ENCODE peak calls at places on chromosomes 7 and 10, in nine cellular contexts. J is brain microvascular endothelial cell, I is transverse colon, D is cardiac muscle cell, X is lower lobe of right lung, B is heart left ventricle, A is endothelial cell of umbilical vein, C is breast epithelium, W is foreskin fibroblast. H is an unnamed sample.
A peak's percentile ranks its signal among the peaks of the same experiment; 100 is the strongest.

GRCh38 chr7:21945374-21946227 is at the start of gene CDCA7L:
- DNase-seq in J (peak; percentile 54), I (peak; percentile 81), D (peak; percentile 88), X (peak; percentile 84), B (peak; percentile 69), A (peak; percentile 82), C (peak; percentile 77), W (peak; percentile 90), H (no peak)

GRCh38 chr7:158367634-158367982 is 220.0 kb downstream of the PTPRN2 start:
- DNase-seq in J (no peak), I (no peak), D (no peak), X (no peak), B (no peak), A (no peak), C (no peak), W (no peak), H (no peak)

GRCh38 chr7:120714945-120715344 is 143.0 kb downstream of the TSPAN12 start:
- DNase-seq in J (no peak), I (no peak), D (no peak), X (no peak), B (no peak), A (no peak), C (no peak), W (peak; percentile 3), H (no peak)

GRCh38 chr10:43221419-43222293 is 45.2 kb downstream of the RASGEF1A start:
- DNase-seq in J (no peak), I (peak; percentile 8), D (peak; percentile 46), X (peak; percentile 28), B (peak; percentile 5), A (no peak), C (peak; percentile 43), W (no peak), H (no peak)

GRCh38 chr10:95327367-95327766 is 36.6 kb upstream of the PDLIM1 start:
- DNase-seq in J (peak; percentile 31), I (peak; percentile 48), D (peak; percentile 44), X (peak; percentile 60), B (peak; percentile 74), A (no peak), C (peak; percentile 65), W (peak; percentile 49), H (no peak)

GRCh38 chr7:100991631-100992030 is 22.3 kb downstream of the MUC12 start:
- DNase-seq in J (no peak), I (no peak), D (no peak), X (no peak), B (no peak), A (no peak), C (no peak), W (no peak), H (no peak)

GRCh38 chr10:91381562-91381923 is 28.6 kb upstream of the HECTD2 start:
- DNase-seq in J (no peak), I (no peak), D (no peak), X (no peak), B (peak; percentile 15), A (no peak), C (no peak), W (peak; percentile 45), H (no peak)

GRCh38 chr10:109280837-109281236 is 642.5 kb downstream of the XPNPEP1 start:
- DNase-seq in J (no peak), I (no peak), D (no peak), X (no peak), B (no peak), A (no peak), C (no peak), W (no peak), H (no peak)

GRCh38 chr7:106236065-106236464 is 48.7 kb downstream of the NAMPT start:
- DNase-seq in J (no peak), I (no peak), D (peak; percentile 6), X (no peak), B (no peak), A (no peak), C (no peak), W (no peak), H (no peak)

GRCh38 chr7:75599244-75599771 is 107.2 kb downstream of the SPDYE5 start:
- DNase-seq in J (no peak), I (no peak), D (no peak), X (no peak), B (no peak), A (peak; percentile 85), C (no peak), W (no peak), H (no peak)

DNA sequence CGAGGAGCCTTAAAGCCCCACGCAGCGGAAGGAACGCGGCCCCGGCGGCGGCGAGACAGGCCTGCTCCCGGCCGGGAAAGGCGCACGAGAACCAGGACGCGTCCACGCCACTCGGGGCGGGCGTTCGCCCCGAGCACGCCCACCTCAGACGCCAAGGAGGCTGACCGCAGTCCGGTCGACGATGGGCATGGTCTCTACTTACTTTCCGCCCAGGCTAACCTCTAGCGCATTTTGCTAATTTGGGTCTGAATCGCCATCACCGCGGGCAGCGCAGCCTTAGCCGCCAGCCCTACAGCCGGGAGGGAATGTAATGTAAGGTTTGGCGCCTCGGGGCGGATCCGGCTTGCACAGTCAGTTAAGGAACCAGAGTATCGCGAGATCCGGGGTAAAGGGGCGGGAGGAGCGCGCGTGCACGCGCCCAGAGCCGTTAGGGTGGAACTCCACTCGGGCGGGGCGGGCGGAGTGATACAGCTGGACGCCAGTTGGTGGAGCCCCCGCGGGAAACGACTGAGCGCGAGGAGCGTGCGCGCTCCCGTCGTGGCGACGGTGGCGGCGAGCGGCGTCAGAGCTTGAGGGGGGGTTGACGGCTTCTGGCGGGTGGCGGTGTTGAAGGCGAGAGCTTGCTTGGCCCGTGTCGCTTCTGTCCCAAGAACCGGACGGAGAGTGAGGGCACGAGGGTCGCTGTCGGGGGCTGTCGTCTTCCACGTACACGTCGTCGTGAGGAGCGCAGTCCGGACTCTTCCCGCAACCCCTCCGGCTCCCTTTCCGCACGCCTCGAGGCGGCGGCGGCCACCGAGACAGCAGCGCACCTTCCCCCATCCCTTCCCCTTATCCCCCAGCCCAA is at the start of gene LUC7L2:
- DNase-seq in J (peak; percentile 100), I (peak; percentile 100), D (peak; percentile 100), X (peak; percentile 100), B (peak; percentile 100), A (peak; percentile 99), C (peak; percentile 100), W (peak; percentile 100), H (peak; percentile 89)
- H3K4me3 ChIP-seq in J (peak within 1 kb of the TSS; percentile 93), I (peak within 1 kb of the TSS; percentile 87), D (peak within 1 kb of the TSS; percentile 72), X (peak within 1 kb of the TSS; percentile 82), B (peak within 1 kb of the TSS; percentile 90), A (peak within 1 kb of the TSS; percentile 95), C (peak within 1 kb of the TSS; percentile 95), W (peak within 1 kb of the TSS; percentile 70), H (peak within 1 kb of the TSS; percentile 100)

DNA sequence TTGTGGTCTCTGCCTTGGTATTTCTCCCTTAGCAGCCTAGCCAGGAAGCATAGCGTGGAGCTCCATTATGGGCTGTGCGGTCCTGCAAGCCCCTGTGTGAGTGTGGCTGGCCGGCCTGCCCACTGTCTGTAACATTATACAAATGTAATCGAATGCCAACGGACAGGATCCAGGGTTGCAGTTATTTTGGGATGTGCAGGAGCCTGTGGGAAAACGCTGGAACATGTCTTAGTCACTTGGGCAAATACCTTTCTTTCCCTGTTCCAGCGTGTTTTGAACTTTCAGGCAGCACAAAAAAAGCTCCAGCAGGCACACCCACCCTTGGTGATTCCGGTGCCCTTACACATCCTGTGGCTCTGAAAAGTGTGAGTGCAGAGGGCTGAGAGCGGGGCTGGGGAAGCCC is 29.5 kb downstream of the BAG3 start:
- DNase-seq in J (no peak), I (no peak), D (peak; percentile 20), X (no peak), B (no peak), A (peak; percentile 60), C (no peak), W (peak; percentile 41), H (no peak)
- H3K4me3 ChIP-seq in J (no peak overlapping the region), I (no peak overlapping the region), D (no peak overlapping the region), X (no peak overlapping the region), B (no peak overlapping the region), A (no peak overlapping the region), C (no peak overlapping the region), W (no peak overlapping the region), H (no peak overlapping the region)

DNA sequence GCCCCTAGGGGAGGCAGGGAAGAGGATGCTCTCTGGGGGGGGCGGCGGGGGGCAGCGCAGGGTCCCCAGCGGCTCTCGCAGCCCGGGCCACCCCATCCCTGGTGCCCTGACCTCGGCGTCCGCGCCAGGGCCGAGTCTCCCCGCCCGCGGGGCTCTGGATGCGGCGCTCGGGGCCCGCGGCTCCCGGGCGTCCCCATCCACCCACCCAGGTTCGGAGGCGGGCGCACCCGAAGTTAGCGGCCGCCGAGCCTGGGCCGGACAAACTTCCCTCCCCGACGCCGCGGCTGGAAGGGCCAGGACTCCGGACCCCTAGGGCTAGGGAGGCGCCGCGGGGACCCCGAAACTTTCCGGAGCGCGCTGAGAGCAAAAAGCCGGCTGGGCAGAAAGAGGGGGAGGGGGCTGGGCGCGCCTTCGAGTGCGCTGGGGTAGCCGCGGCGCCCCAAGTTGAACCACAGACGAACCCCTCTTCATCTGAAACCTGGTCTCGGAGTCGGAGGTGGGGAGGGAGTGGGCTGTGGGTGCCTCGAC is 3.8 kb upstream of the ELFN1 start:
- DNase-seq in J (no peak), I (no peak), D (peak; percentile 63), X (peak; percentile 39), B (no peak), A (no peak), C (peak; percentile 50), W (peak; percentile 48), H (no peak)
- H3K4me3 ChIP-seq in J (peak overlapping the region; percentile 43), I (peak overlapping the region; percentile 7), D (peak overlapping the region; percentile 68), X (peak overlapping the region; percentile 60), B (peak overlapping the region; percentile 66), A (peak overlapping the region; percentile 44), C (peak overlapping the region; percentile 52), W (peak overlapping the region; percentile 62), H (peak overlapping the region; percentile 69)

DNA sequence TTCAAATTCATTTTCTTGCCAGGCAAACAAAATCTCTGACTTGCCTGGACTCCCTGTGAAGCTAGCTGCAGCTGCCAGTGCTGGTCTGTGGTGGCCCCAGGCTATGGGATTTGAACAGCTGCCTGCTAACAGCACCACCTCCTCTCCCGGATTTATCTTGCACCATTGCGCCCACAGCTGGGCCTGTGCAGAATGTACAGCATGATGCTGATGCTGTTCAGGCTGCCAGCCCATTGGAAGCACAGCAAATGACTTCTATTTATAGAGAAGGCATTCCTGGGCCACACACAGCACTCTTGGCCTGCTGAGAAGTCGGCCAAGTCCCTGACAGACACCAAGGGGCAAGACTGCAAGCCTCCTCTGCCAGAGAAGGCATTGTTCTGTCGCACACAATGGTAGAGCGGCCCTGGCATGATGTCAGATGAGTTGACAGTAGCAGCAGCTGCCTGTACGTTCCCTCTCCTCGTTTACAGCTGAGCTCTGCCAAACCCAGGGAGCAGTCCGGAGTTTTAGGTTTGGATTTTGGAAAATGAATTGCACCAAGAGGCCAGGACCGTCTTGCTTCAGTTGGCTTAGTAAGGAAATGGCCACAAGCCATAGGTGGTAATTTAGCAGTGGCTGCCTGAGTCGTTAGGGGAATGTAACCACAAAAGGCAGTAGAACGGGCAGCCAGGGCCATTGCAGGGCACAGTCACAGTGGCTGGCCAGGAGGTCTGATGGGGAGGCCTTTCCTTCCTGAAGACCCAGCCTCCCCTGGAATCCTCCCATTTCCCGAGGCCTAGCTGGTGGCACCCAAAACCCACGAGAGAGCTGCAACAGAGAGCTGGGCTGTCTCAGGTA is 38.5 kb downstream of the MTURN start:
- DNase-seq in J (peak; percentile 68), I (peak; percentile 32), D (peak; percentile 73), X (peak; percentile 67), B (peak; percentile 75), A (no peak), C (peak; percentile 93), W (peak; percentile 98), H (peak; percentile 93)
- H3K4me3 ChIP-seq in J (no peak overlapping the region), I (no peak overlapping the region), D (no peak overlapping the region), X (no peak overlapping the region), B (no peak overlapping the region), A (no peak overlapping the region), C (no peak overlapping the region), W (no peak overlapping the region), H (no peak overlapping the region)